ENCODE peak calls at places on chromosomes 12 and 14, in five cellular contexts. B is GM12878, M is HepG2, Z is HCT116, A is SK-N-SH. T is an unnamed sample.
A peak's percentile ranks its signal among the peaks of the same experiment; 100 is the strongest.

GRCh38 chr14:72643317-72643801 is 250.5 kb downstream of the DPF3 start:
- DNase-seq in B (no peak), M (no peak), Z (no peak), A (no peak), T (no peak)

GRCh38 chr12:64273527-64274403 is 51.7 kb upstream of the KICS2 start:
- DNase-seq in B (no peak), M (peak; percentile 6), Z (peak; percentile 53), A (peak; percentile 30), T (peak; percentile 11)

GRCh38 chr14:104800600-104801283 is at the start of gene ZBTB42:
- DNase-seq in B (no peak), M (peak; percentile 54), Z (no peak), A (peak; percentile 89), T (no peak)

GRCh38 chr14:52551696-52552062 is 626 bp downstream of the TXNDC16 start:
- DNase-seq in B (no peak), M (peak; percentile 32), Z (no peak), A (peak; percentile 38), T (no peak)

GRCh38 chr12:57216931-57217871 is 607 bp downstream of the NXPH4 start:
- DNase-seq in B (no peak), M (no peak), Z (no peak), A (peak; percentile 56), T (no peak)

GRCh38 chr12:68287106-68287505 is 33.7 kb upstream of the IL22 start:
- DNase-seq in B (no peak), M (no peak), Z (no peak), A (no peak), T (no peak)

GRCh38 chr14:23056257-23056955 is 914 bp downstream of the CDH24 start:
- DNase-seq in B (no peak), M (peak; percentile 81), Z (peak; percentile 81), A (peak; percentile 87), T (peak; percentile 87)

GRCh38 chr12:110501378-110501721 is 561 bp downstream of the VPS29 start:
- DNase-seq in B (no peak), M (peak; percentile 38), Z (no peak), A (peak; percentile 62), T (no peak)

GRCh38 chr14:74555476-74556050 is 56.5 kb downstream of the LTBP2 start:
- DNase-seq in B (no peak), M (no peak), Z (no peak), A (no peak), T (no peak)

GRCh38 chr12:4518106-4518728 is 20.5 kb upstream of the RAD51AP1 start:
- DNase-seq in B (no peak), M (no peak), Z (peak; percentile 16), A (no peak), T (no peak)

GRCh38 chr14:105490318-105490571 is 801 bp upstream of the TEDC1 start:
- DNase-seq in B (no peak), M (no peak), Z (no peak), A (no peak), T (no peak)

GRCh38 chr12:97306121-97306520 is 156.5 kb upstream of the RMST start:
- DNase-seq in B (peak; percentile 53), M (no peak), Z (no peak), A (no peak), T (no peak)

GRCh38 chr14:105064721-105065143 is 498 bp downstream of the GPR132 start:
- DNase-seq in B (no peak), M (peak; percentile 36), Z (no peak), A (peak; percentile 44), T (peak; percentile 28)

GRCh38 chr12:32309811-32310755 is 89.3 kb upstream of the FGD4 start:
- DNase-seq in B (no peak), M (no peak), Z (no peak), A (no peak), T (peak; percentile 60)

GRCh38 chr12:65619018-65619417 is 205.3 kb upstream of the HMGA2 start:
- DNase-seq in B (no peak), M (no peak), Z (no peak), A (no peak), T (no peak)

GRCh38 chr14:22071001-22071400 is 397.4 kb upstream of the OR4E1 start:
- DNase-seq in B (peak; percentile 38), M (no peak), Z (no peak), A (no peak), T (no peak)

GRCh38 chr12:2503762-2504161 is 291.0 kb upstream of the FKBP4 start:
- DNase-seq in B (no peak), M (no peak), Z (no peak), A (no peak), T (peak; percentile 9)

GRCh38 chr14:103848720-103849077 is 1.3 kb upstream of the PPP1R13B start:
- DNase-seq in B (no peak), M (no peak), Z (no peak), A (no peak), T (no peak)

DNA sequence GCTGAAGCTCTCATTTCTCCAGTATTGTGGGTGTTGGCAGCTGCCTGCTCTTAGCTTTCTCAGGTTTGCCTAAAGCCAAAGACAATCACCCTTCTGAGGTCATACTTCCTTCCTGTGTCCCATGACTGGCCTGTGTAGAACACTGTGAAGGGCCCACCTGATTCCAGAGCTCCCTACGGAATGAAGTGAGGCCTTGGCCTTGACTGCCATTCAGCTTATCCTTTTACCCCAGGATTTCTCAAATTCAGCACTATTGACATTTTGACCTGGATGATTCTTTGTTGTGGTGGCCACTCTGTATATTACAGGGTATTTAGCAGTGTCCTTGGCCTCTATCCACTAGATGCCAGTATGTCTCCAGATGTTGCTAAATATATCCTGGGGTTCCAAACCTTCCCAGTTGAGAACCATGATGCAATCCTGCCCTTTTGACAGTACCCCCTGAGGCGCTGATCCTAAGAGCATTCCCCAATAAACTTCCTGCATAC is 112.3 kb upstream of the KRR1 start:
- DNase-seq in B (no peak), M (peak; percentile 87), Z (peak; percentile 89), A (peak; percentile 15), T (peak; percentile 24)
- TF ChIP-seq YY1 in B (no peak), M (no peak), Z (peak; percentile 28), A (no peak), T (no peak)

GRCh38 chr12:105920161-105920684 is 218.5 kb downstream of the NUAK1 start:
- DNase-seq in B (no peak), M (no peak), Z (no peak), A (peak; percentile 48), T (no peak)
- TF ChIP-seq REST in B (no peak), M (no peak), Z (no peak), A (no peak), T (no peak)

GRCh38 chr14:32468955-32469354 is 139.9 kb downstream of the AKAP6 start:
- DNase-seq in B (no peak), M (peak; percentile 28), Z (no peak), A (no peak), T (no peak)
- TF ChIP-seq POLR2AphosphoS5 in B (no peak), M (no peak), Z (no peak), A (no peak), T (no peak)

GRCh38 chr12:106249411-106250135 is 1.8 kb upstream of the CKAP4 start:
- DNase-seq in B (peak; percentile 53), M (no peak), Z (no peak), A (no peak), T (no peak)
- TF ChIP-seq YY1 in B (no peak), M (no peak), Z (no peak), A (no peak), T (no peak)

GRCh38 chr12:40078201-40078730 is 27.6 kb downstream of the SLC2A13 start:
- DNase-seq in B (no peak), M (no peak), Z (no peak), A (no peak), T (no peak)
- TF ChIP-seq REST in B (no peak), M (no peak), Z (no peak), A (no peak), T (no peak)

GRCh38 chr14:76919431-76919810 is 93.2 kb downstream of the LRRC74A start:
- DNase-seq in B (no peak), M (no peak), Z (no peak), A (no peak), T (no peak)

GRCh38 chr14:76917759-76918175 is 91.6 kb downstream of the LRRC74A start:
- DNase-seq in B (no peak), M (no peak), Z (no peak), A (no peak), T (no peak)

GRCh38 chr14:76918751-76919421 is 92.7 kb downstream of the LRRC74A start:
- DNase-seq in B (no peak), M (peak; percentile 24), Z (peak; percentile 73), A (peak; percentile 74), T (peak; percentile 84)

GRCh38 chr14:76918176-76918750 is 92.1 kb downstream of the LRRC74A start:
- DNase-seq in B (no peak), M (no peak), Z (no peak), A (peak; percentile 57), T (peak; percentile 20)

DNA sequence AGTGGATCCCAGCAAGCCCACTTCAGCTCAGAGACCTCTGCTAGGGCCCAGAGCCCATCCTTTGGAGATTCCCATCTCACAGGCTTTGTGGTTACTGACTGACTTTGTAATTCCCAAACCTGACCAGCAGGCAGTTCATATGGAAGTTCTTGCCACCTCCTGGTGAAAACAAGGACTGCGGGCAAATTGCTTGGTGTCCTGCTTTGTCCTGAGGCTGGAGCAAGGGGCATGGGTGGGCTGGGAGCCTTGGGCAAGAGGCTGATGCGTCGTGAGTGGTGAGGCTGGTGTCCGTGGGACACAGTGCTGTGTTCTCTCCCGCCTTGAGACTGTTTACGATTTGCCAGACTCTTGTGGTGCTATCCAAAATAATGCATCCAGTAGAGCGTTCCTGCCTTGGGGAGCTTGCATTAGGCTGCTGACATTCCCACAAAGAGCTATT is 91.0 kb downstream of the LRRC74A start:
- DNase-seq in B (no peak), M (peak; percentile 80), Z (peak; percentile 81), A (peak; percentile 67), T (peak; percentile 23)
- TF ChIP-seq POLR2AphosphoS5 in B (no peak), M (no peak), Z (no peak), A (no peak), T (no peak)

GRCh38 chr14:102840115-102840514 is 62.9 kb downstream of the TRAF3 start:
- DNase-seq in B (no peak), M (no peak), Z (no peak), A (no peak), T (no peak)

GRCh38 chr14:102838531-102838930 is 61.3 kb downstream of the TRAF3 start:
- DNase-seq in B (no peak), M (no peak), Z (no peak), A (no peak), T (no peak)

GRCh38 chr14:102835959-102836358 is 58.7 kb downstream of the TRAF3 start:
- DNase-seq in B (no peak), M (no peak), Z (no peak), A (no peak), T (no peak)

GRCh38 chr14:102840801-102841528 is 63.7 kb downstream of the TRAF3 start:
- DNase-seq in B (no peak), M (no peak), Z (no peak), A (no peak), T (no peak)
- TF ChIP-seq YY1 in B (no peak), M (no peak), Z (no peak), A (no peak), T (no peak)

GRCh38 chr14:75662966-75663365 is 1.9 kb downstream of the TTLL5 start:
- DNase-seq in B (no peak), M (no peak), Z (no peak), A (no peak), T (no peak)
- TF ChIP-seq REST in B (no peak), M (no peak), Z (no peak), A (no peak), T (no peak)